ENCODE peak calls at places on chromosomes 4 and X, in ten cellular contexts. B is endothelial cell; U is RWPE2; O is ACHN; M is stimulated activated CD4-positive, alpha-beta T cell treated with anti-CD3 and anti-CD28 coated beads, TNF-alpha, amount 100 ng/mL, for 4 hours; A is NCI-H748 treated with DMSO at 0.1 percent for 48 hours; R is left cardiac atrium; P is bronchial epithelial cell; F is MCF 10A; X is lower leg skin. V is an unnamed sample.

GRCh38 chr4:154634058-154634457 is 21.6 kb upstream of the FGG start:
- DNase-seq in B (no peak), U (no peak), O (no peak), M (no peak), A (no peak), R (no peak), P (no peak), F (no peak), X (no peak), V (no peak)

GRCh38 chr4:113591982-113592381 is 169.6 kb downstream of the CAMK2D start:
- DNase-seq in B (no peak), U (no peak), O (no peak), M (no peak), A (no peak), R (no peak), P (no peak), F (no peak), X (no peak), V (no peak)

GRCh38 chr4:150224896-150225591 is 146.8 kb downstream of the DCLK2 start:
- DNase-seq in B (no peak), U (no peak), O (no peak), M (no peak), A (no peak), R (no peak), P (peak), F (peak), X (no peak), V (no peak)

GRCh38 chr4:111814961-111815360 is 330.3 kb upstream of the FAM241A start:
- DNase-seq in B (no peak), U (no peak), O (no peak), M (no peak), A (no peak), R (no peak), P (no peak), F (no peak), X (no peak), V (no peak)

GRCh38 chrX:136209016-136209738 is 42.0 kb downstream of the MAP7D3 start:
- DNase-seq in B (peak), U (no peak), O (peak), M (no peak), A (no peak), R (peak), P (no peak), F (peak), X (peak), V (no peak)

GRCh38 chrX:54043696-54044125 is 562 bp downstream of the PHF8 start:
- DNase-seq in B (peak), U (no peak), O (peak), M (peak), A (peak), R (peak), P (peak), F (peak), X (no peak), V (peak)

GRCh38 chrX:15143050-15143824 is 126.6 kb downstream of the ASB9 start:
- DNase-seq in B (peak), U (no peak), O (peak), M (peak), A (peak), R (peak), P (peak), F (peak), X (no peak), V (no peak)

GRCh38 chr4:22237155-22237751 is 278.6 kb downstream of the ADGRA3 start:
- DNase-seq in B (peak), U (no peak), O (peak), M (peak), A (peak), R (peak), P (peak), F (peak), X (no peak), V (peak)

GRCh38 chrX:40132751-40133150 is 35.0 kb upstream of the BCOR start:
- DNase-seq in B (no peak), U (no peak), O (peak), M (no peak), A (no peak), R (peak), P (peak), F (peak), X (peak), V (peak)

GRCh38 chr4:118180776-118181175 is 146.5 kb downstream of the NDST3 start:
- DNase-seq in B (no peak), U (no peak), O (no peak), M (no peak), A (no peak), R (no peak), P (peak), F (peak), X (no peak), V (no peak)